ENCODE peak calls at places on chromosomes 4 and X, in nine cellular contexts. M is Panc1, G is ascending aorta, K is PC-3, E is adrenal gland, U is stomach, P is breast epithelium, N is esophagus squamous epithelium, X is uterus. D is an unnamed sample.
A peak's percentile ranks its signal among the peaks of the same experiment; 100 is the strongest.

GRCh38 chrX:71671043-71671829 is 3.9 kb downstream of the LOC101059915 start:
- DNase-seq in M (no peak), G (no peak), K (peak; percentile 21), E (no peak), U (no peak), P (no peak), N (no peak), X (no peak), D (no peak)

GRCh38 chrX:106862972-106863688 is 40.0 kb downstream of the RIPPLY1 start:
- DNase-seq in M (peak; percentile 12), G (no peak), K (peak; percentile 61), E (peak; percentile 16), U (peak; percentile 35), P (no peak), N (no peak), X (no peak), D (no peak)

GRCh38 chr4:69849297-69849696 is 10.6 kb downstream of the SULT1E1 start:
- DNase-seq in M (no peak), G (no peak), K (no peak), E (no peak), U (no peak), P (no peak), N (no peak), X (no peak), D (no peak)

GRCh38 chr4:26992657-26993361 is 132.2 kb downstream of the STIM2 start:
- DNase-seq in M (no peak), G (no peak), K (no peak), E (peak; percentile 64), U (no peak), P (peak; percentile 45), N (no peak), X (peak; percentile 67), D (no peak)

GRCh38 chr4:74418063-74418670 is 26.8 kb upstream of the AREG start:
- DNase-seq in M (peak; percentile 47), G (no peak), K (peak; percentile 88), E (no peak), U (no peak), P (no peak), N (no peak), X (no peak), D (no peak)

GRCh38 chr4:111228874-111229273 is 606.0 kb upstream of the PITX2 start:
- DNase-seq in M (no peak), G (no peak), K (peak; percentile 11), E (no peak), U (no peak), P (no peak), N (no peak), X (no peak), D (peak; percentile 51)

GRCh38 chr4:110704748-110705439 is 82.0 kb upstream of the PITX2 start:
- DNase-seq in M (no peak), G (no peak), K (no peak), E (no peak), U (no peak), P (no peak), N (no peak), X (no peak), D (no peak)

GRCh38 chr4:67933755-67934154 is 29.5 kb downstream of the TMPRSS11A start:
- DNase-seq in M (no peak), G (no peak), K (peak; percentile 22), E (no peak), U (no peak), P (no peak), N (no peak), X (no peak), D (no peak)

GRCh38 chr4:93772858-93773257 is 55.7 kb upstream of the ATOH1 start:
- DNase-seq in M (no peak), G (no peak), K (no peak), E (no peak), U (no peak), P (no peak), N (no peak), X (no peak), D (no peak)

GRCh38 chr4:93775551-93775950 is 53.0 kb upstream of the ATOH1 start:
- DNase-seq in M (no peak), G (no peak), K (no peak), E (no peak), U (no peak), P (no peak), N (no peak), X (no peak), D (no peak)

GRCh38 chr4:93770201-93770600 is 58.4 kb upstream of the ATOH1 start:
- DNase-seq in M (no peak), G (no peak), K (no peak), E (no peak), U (no peak), P (no peak), N (no peak), X (no peak), D (no peak)

GRCh38 chr4:93767917-93768316 is 60.6 kb upstream of the ATOH1 start:
- DNase-seq in M (no peak), G (no peak), K (no peak), E (no peak), U (no peak), P (no peak), N (no peak), X (no peak), D (no peak)

DNA sequence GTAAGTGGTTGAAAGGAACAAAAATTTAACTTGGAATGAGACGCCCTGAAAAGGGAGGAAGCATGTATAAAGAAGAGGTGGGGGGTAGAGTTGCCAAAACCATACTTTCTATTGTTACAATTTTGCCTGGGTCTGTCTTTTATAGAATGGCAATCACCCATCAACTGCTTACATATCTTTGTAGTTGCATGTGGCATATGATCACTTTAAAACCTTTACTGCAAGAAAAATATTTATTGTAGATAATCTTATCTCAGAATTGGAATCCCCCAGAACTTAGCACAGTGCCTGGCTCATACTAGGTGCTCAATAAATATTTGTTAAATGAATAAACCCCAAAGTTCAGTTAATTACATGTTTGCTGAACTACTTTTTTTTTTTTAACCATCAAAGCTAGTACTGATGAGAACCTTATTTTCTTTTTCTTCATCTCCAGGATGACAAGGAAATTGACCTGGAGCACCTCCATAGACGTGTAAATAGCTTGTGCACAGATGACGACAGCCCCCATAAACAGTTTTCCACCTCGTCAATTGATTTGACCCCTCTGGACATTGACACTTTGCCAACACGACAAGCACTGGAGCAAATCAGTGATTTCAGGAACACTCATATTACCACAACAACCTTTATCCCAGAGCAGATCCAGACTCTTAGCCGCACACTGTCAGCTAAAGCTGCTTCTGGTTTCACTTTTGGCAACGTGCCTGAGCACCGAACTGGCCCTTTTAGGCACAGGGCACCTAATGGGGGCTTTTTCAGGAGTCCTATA is 56.7 kb upstream of the ATOH1 start:
- DNase-seq in M (no peak), G (no peak), K (peak; percentile 23), E (no peak), U (no peak), P (no peak), N (no peak), X (no peak), D (no peak)
- H3K4me3 ChIP-seq in M (peak overlapping the region; percentile 14), G (no peak overlapping the region), K (no peak overlapping the region), E (no peak overlapping the region), U (peak overlapping the region; percentile 15), P (no peak overlapping the region), N (no peak overlapping the region), X (no peak overlapping the region), D (no peak overlapping the region)

GRCh38 chrX:37504991-37505390 is 66.5 kb upstream of the LANCL3 start:
- DNase-seq in M (no peak), G (no peak), K (no peak), E (no peak), U (no peak), P (no peak), N (no peak), X (no peak), D (no peak)

DNA sequence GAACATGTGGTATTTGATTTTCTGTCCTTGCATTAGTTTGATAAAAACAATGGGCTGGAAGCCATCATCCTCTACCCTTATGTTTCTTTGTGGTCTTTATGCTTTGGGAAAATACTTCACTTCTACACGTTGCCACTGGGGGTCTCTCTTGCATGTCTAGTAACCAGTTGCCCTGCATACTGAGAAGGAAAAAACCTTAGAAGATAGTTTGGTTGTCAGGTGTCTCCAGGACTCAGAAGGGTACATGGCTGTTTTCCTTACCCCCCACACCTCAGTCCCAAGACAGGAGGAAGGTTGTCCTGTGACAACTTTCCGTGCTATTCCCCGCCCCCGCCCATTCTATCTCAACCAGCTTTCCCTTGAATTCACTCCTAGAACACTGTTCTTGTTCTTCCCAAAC is 62.1 kb upstream of the LANCL3 start:
- DNase-seq in M (no peak), G (no peak), K (peak; percentile 28), E (no peak), U (no peak), P (no peak), N (no peak), X (no peak), D (no peak)
- TF ChIP-seq CTCF in M (peak; percentile 42), G (peak; percentile 34), K (peak; percentile 53), E (peak; percentile 44), U (no peak), P (no peak), N (peak; percentile 35), X (peak; percentile 19), D (peak; percentile 17)

GRCh38 chr4:147480502-147480890 is 401 bp upstream of the EDNRA start:
- DNase-seq in M (no peak), G (no peak), K (no peak), E (no peak), U (no peak), P (no peak), N (no peak), X (peak; percentile 47), D (no peak)

GRCh38 chr4:147479817-147480216 is 1.1 kb upstream of the EDNRA start:
- DNase-seq in M (no peak), G (peak; percentile 33), K (no peak), E (peak; percentile 11), U (no peak), P (peak; percentile 80), N (no peak), X (peak; percentile 48), D (no peak)

GRCh38 chr4:147480891-147481576 is at the start of gene EDNRA:
- DNase-seq in M (no peak), G (no peak), K (peak; percentile 12), E (peak; percentile 10), U (no peak), P (no peak), N (no peak), X (peak; percentile 48), D (no peak)

GRCh38 chr4:147482281-147482680 is 1.4 kb downstream of the EDNRA start:
- DNase-seq in M (no peak), G (no peak), K (peak; percentile 30), E (no peak), U (no peak), P (no peak), N (no peak), X (no peak), D (no peak)

GRCh38 chr4:147481577-147482109 is 746 bp downstream of the EDNRA start:
- DNase-seq in M (no peak), G (no peak), K (no peak), E (no peak), U (no peak), P (no peak), N (no peak), X (peak; percentile 24), D (no peak)
- H3K36me3 ChIP-seq in M (no peaks in the 10 kb centered on the region), G (no peaks in the 10 kb centered on the region), K (no peaks in the 10 kb centered on the region), E (no peaks in the 10 kb centered on the region), U (no peaks in the 10 kb centered on the region), P (no peaks in the 10 kb centered on the region), N (no peaks in the 10 kb centered on the region), X (no peaks in the 10 kb centered on the region), D (no peaks in the 10 kb centered on the region)

GRCh38 chr4:2799971-2800690 is 7.2 kb downstream of the SH3BP2 start:
- DNase-seq in M (no peak), G (peak; percentile 6), K (no peak), E (peak; percentile 31), U (no peak), P (no peak), N (no peak), X (peak; percentile 17), D (no peak)

GRCh38 chr4:2800691-2801596 is 8.1 kb downstream of the SH3BP2 start:
- DNase-seq in M (no peak), G (peak; percentile 62), K (no peak), E (peak; percentile 73), U (peak; percentile 62), P (peak; percentile 57), N (no peak), X (peak; percentile 51), D (no peak)

GRCh38 chr4:2798399-2799301 is 5.8 kb downstream of the SH3BP2 start:
- DNase-seq in M (no peak), G (peak; percentile 38), K (no peak), E (peak; percentile 58), U (peak; percentile 73), P (peak; percentile 53), N (no peak), X (peak; percentile 63), D (no peak)

GRCh38 chr4:2797545-2798305 is 4.8 kb downstream of the SH3BP2 start:
- DNase-seq in M (no peak), G (no peak), K (no peak), E (no peak), U (peak; percentile 84), P (no peak), N (no peak), X (peak; percentile 13), D (no peak)

GRCh38 chr4:2799444-2799911 is 6.6 kb downstream of the SH3BP2 start:
- DNase-seq in M (no peak), G (peak; percentile 7), K (no peak), E (peak; percentile 20), U (no peak), P (no peak), N (no peak), X (peak; percentile 15), D (no peak)
- H3K4me3 ChIP-seq in M (peak overlapping the region; percentile 29), G (no peak overlapping the region), K (no peak overlapping the region), E (no peak overlapping the region), U (peak overlapping the region; percentile 19), P (peak overlapping the region; percentile 9), N (peak overlapping the region; percentile 25), X (no peak overlapping the region), D (no peak overlapping the region)

D was measured in kidney epithelial cell.